ENCODE peak calls at places on chromosome 13, in five cellular contexts. T is HepG2, K is breast epithelium, N is pancreas, L is IMR-90. Y is an unnamed sample.

GRCh38 chr13:105428816-105429215 is 1106.6 kb downstream of the EFNB2 start:
- DNase-seq in T (no peak), K (no peak), N (no peak), L (peak), Y (peak)

GRCh38 chr13:99085139-99085845 is 107.4 kb upstream of the DOCK9 start:
- DNase-seq in T (no peak), K (no peak), N (no peak), L (no peak), Y (peak)

GRCh38 chr13:91946498-91947070 is 548.2 kb downstream of the GPC5 start:
- DNase-seq in T (peak), K (no peak), N (no peak), L (peak), Y (no peak)

GRCh38 chr13:99656092-99656745 is 154.9 kb downstream of the TM9SF2 start:
- DNase-seq in T (peak), K (peak), N (peak), L (peak), Y (peak)

GRCh38 chr13:22648325-22648758 is 532.4 kb upstream of the SGCG start:
- DNase-seq in T (no peak), K (no peak), N (no peak), L (no peak), Y (no peak)

GRCh38 chr13:85586422-85586831 is 212.8 kb downstream of the SLITRK6 start:
- DNase-seq in T (no peak), K (no peak), N (no peak), L (peak), Y (peak)

GRCh38 chr13:35549481-35549880 is 73.0 kb upstream of the MAB21L1 start:
- DNase-seq in T (peak), K (no peak), N (no peak), L (peak), Y (peak)

GRCh38 chr13:38577048-38577447 is 109.8 kb upstream of the FREM2 start:
- DNase-seq in T (peak), K (no peak), N (no peak), L (no peak), Y (no peak)

GRCh38 chr13:59458908-59459579 is 704.7 kb downstream of the DIAPH3 start:
- DNase-seq in T (no peak), K (no peak), N (no peak), L (peak), Y (peak)

GRCh38 chr13:97883356-97883755 is 70.1 kb upstream of the IPO5 start:
- DNase-seq in T (no peak), K (no peak), N (no peak), L (peak), Y (no peak)

GRCh38 chr13:59088716-59089115 is 1075.0 kb downstream of the DIAPH3 start:
- DNase-seq in T (no peak), K (no peak), N (no peak), L (peak), Y (peak)

GRCh38 chr13:38566526-38566925 is 120.4 kb upstream of the FREM2 start:
- DNase-seq in T (no peak), K (no peak), N (no peak), L (no peak), Y (no peak)

GRCh38 chr13:77047649-77048343 is 20.8 kb upstream of the FBXL3 start:
- DNase-seq in T (no peak), K (no peak), N (no peak), L (no peak), Y (no peak)

GRCh38 chr13:35866801-35867200 is 264.4 kb downstream of the DCLK1 start:
- DNase-seq in T (no peak), K (no peak), N (no peak), L (no peak), Y (no peak)

GRCh38 chr13:52846567-52847321 is 1.7 kb downstream of the PCDH8 start:
- DNase-seq in T (no peak), K (no peak), N (peak), L (peak), Y (peak)

GRCh38 chr13:45416521-45417125 is 1.6 kb downstream of the SLC25A30 start:
- DNase-seq in T (no peak), K (no peak), N (no peak), L (no peak), Y (no peak)

GRCh38 chr13:41562541-41563178 is 105.3 kb downstream of the RGCC start:
- DNase-seq in T (no peak), K (no peak), N (no peak), L (no peak), Y (peak)

GRCh38 chr13:77728265-77728966 is 30.9 kb downstream of the SLAIN1 start:
- DNase-seq in T (no peak), K (no peak), N (no peak), L (no peak), Y (no peak)

GRCh38 chr13:98239156-98240076 is 62.3 kb upstream of the RNF113B start:
- DNase-seq in T (no peak), K (no peak), N (no peak), L (no peak), Y (peak)

GRCh38 chr13:73275163-73275562 is 216.4 kb downstream of the KLF5 start:
- DNase-seq in T (no peak), K (no peak), N (no peak), L (no peak), Y (no peak)
- TF ChIP-seq CTCF in T (no peak), K (no peak), N (no peak), L (no peak), Y (no peak)

DNA sequence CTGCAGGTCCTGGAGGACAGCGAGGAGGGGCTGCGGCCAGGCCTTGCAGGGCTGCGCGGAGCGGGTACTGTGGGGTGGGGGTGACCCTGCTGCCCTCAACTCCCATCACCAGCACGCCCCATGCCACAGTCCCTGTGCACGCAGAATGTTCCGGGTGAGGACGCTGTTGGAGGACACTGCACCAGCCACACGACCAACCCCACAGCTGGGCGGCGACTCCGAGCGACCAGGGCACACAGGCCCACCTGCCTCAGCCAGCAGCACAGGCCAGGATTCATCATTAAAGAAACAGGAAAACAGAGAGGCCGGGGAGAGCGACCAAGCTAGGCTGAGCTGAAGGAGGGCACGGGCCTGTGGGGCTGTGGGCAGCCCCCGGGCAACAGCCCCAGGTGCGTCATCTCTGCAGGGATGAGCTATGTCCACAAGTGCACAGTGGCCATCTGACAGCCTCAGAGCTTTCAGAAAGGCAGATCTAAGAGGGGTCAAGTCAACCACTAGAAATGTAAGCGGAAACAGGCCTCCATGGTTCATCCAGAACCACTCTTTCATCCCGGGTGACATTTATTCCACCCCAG is 1.6 kb downstream of the GAS6 start:
- DNase-seq in T (no peak), K (peak), N (no peak), L (peak), Y (peak)
- H3K4me3 ChIP-seq in T (no peak), K (peak), N (no peak), L (peak), Y (peak)

DNA sequence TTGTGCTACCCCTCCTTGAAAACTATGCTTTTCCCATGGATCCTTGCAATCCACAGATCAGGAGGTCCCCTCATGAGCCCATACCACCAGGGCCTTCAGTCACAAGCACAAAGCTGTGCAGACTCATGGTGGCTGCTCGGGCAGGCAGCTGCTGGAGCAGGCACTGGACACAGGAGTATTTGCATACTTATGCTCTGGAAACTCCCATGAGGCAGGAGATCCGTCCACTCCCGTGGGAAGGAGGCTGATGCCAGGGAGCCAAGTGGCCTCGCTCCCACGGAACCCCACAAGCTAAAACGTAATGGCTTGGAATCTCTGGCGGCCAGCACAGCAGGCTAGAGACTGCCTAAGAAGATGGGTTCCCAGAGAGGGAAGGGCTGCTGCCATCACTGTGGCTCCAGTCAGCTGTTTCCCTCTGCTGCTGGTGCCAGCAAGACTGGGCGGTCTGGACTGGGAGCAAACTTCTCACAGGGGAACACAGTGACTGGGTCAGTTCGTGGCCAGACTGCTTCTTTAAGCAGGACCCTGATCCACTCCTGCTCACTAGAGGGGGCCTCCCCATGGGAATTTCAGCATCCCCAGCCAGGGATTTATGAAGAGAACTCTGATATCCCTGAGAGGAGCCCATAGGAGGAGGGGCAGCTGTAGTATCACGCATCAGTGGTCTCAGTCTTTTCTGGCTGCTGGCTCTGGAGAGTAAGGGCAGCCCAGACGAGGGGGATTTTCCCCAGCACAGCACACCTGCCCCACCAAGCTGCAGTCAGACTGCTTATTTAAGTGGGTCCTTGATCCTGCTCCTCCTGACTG is 370.3 kb upstream of the ATXN8OS start:
- DNase-seq in T (no peak), K (no peak), N (peak), L (no peak), Y (no peak)
- TF ChIP-seq CTCF in T (no peak), K (no peak), N (no peak), L (no peak), Y (no peak)

DNA sequence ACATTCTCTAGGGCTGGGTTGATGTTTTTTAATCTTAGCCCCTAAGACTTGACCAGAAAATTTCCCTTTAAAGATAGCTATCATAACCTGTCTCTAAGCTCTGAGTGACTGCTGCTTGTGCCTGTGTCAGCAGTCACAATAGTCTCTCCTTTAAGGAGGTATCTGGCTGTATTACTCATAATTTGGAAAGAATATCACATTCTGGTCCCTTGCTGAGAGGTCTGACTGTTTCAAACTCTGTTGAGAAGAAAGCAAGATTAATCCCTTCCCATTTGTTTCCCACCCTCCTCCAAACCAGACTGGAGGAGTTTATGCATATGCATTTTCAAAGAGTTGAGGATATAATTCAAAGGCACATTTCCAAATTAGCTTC is 2.3 kb downstream of the HTR2A start:
- DNase-seq in T (no peak), K (no peak), N (no peak), L (no peak), Y (no peak)
- H3K4me3 ChIP-seq in T (no peak), K (peak), N (no peak), L (peak), Y (peak)

DNA sequence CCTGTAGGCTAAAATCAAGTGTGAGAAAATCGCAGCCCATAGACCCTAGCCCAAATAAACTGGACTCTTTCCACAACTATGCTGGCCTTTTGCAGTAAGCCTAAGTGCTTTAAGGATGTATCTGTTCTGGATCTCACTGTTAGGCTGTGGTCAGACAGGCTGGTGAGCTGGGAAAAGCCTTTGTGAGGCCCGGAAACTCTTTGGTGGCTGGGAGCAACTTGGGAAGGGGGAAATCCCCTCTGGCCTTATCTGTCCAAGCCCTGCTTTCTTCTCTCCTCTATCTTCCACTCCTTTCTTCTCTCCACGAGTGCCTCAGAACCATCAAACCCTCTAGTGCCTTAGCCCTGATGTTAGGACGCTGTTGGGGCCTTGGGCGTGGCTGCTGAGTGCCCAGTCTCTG is 135.4 kb downstream of the LACC1 start:
- DNase-seq in T (no peak), K (no peak), N (no peak), L (no peak), Y (no peak)
- TF ChIP-seq CTCF in T (no peak), K (no peak), N (no peak), L (no peak), Y (no peak)

GRCh38 chr13:57633141-57633949 is 1.8 kb downstream of the PCDH17 start:
- DNase-seq in T (no peak), K (no peak), N (peak), L (no peak), Y (no peak)
- H3K4me3 ChIP-seq in T (no peak), K (peak), N (no peak), L (no peak), Y (no peak)

Y was measured in foreskin fibroblast.